ENCODE peak calls at places on chromosomes 5 and 9, in seven cellular contexts. S is HFF-Myc, O is fibroblast of mammary gland, R is colonic mucosa, K is PC-9, V is ascending aorta, N is AG10803. L is an unnamed sample.

GRCh38 chr5:168947212-168947868 is 353.6 kb downstream of the SLIT3 start:
- DNase-seq in R (peak), V (no peak), O (peak), K (peak), N (peak), S (no peak), L (no peak)

GRCh38 chr9:16252631-16253030 is 617.8 kb downstream of the BNC2 start:
- DNase-seq in R (no peak), V (no peak), N (no peak), K (no peak), S (peak), O (no peak), L (no peak)

GRCh38 chr5:146081685-146082084 is 23.7 kb downstream of the PLAC8L1 start:
- DNase-seq in N (peak), K (no peak), R (no peak), S (no peak), V (no peak), O (no peak), L (no peak)

GRCh38 chr5:106094128-106094726 is 1576.5 kb downstream of the EFNA5 start:
- DNase-seq in O (peak), K (peak), V (no peak), R (no peak), S (peak), N (peak), L (no peak)

GRCh38 chr5:176319827-176320554 is 41.6 kb downstream of the KIAA1191 start:
- DNase-seq in S (no peak), K (no peak), V (no peak), R (no peak), N (peak), O (peak), L (no peak)

GRCh38 chr5:102218159-102218558 is 77.9 kb downstream of the SLCO4C1 start:
- DNase-seq in S (no peak), K (no peak), N (no peak), R (peak), O (no peak), V (no peak), L (no peak)

GRCh38 chr5:179475211-179475840 is 75.0 kb upstream of the RUFY1 start:
- DNase-seq in S (no peak), K (no peak), N (no peak), R (no peak), V (peak), O (no peak), L (no peak)

GRCh38 chr5:130034872-130035271 is 130.6 kb downstream of the CHSY3 start:
- DNase-seq in N (peak), R (no peak), K (no peak), V (no peak), S (no peak), O (peak), L (no peak)

GRCh38 chr5:89936576-89936975 is 473.0 kb downstream of the CETN3 start:
- DNase-seq in S (no peak), O (peak), R (no peak), K (no peak), N (no peak), V (no peak), L (no peak)

GRCh38 chr9:89640391-89640790 is 35.6 kb downstream of the GADD45G start:
- DNase-seq in O (no peak), R (no peak), S (no peak), K (no peak), V (no peak), N (no peak), L (no peak)

GRCh38 chr5:71892641-71893340 is 173.7 kb downstream of the CARTPT start:
- DNase-seq in K (no peak), N (peak), R (no peak), V (no peak), S (no peak), O (peak), L (no peak)

GRCh38 chr5:178356459-178356872 is 123.9 kb upstream of the PHYKPL start:
- DNase-seq in O (no peak), R (no peak), V (no peak), N (no peak), S (no peak), K (no peak), L (no peak)

GRCh38 chr9:109381011-109381729 is 60.3 kb upstream of the EPB41L4B start:
- DNase-seq in R (no peak), O (peak), S (no peak), K (peak), V (no peak), N (no peak), L (no peak)

GRCh38 chr9:115144706-115145105 is 26.7 kb upstream of the TNC start:
- DNase-seq in O (peak), S (no peak), K (no peak), V (no peak), R (no peak), N (no peak), L (no peak)

GRCh38 chr5:131109540-131110255 is 55.4 kb downstream of the HINT1 start:
- DNase-seq in S (no peak), R (peak), O (peak), K (peak), V (no peak), N (peak), L (no peak)

GRCh38 chr9:128045876-128046275 is 21.2 kb downstream of the NAIF1 start:
- DNase-seq in V (no peak), R (no peak), O (no peak), K (no peak), S (no peak), N (no peak), L (no peak)

GRCh38 chr9:16150501-16150900 is 597.7 kb downstream of the CCDC171 start:
- DNase-seq in O (peak), N (no peak), V (no peak), S (no peak), R (no peak), K (no peak), L (no peak)

GRCh38 chr5:155941340-155941739 is 385.6 kb upstream of the SGCD start:
- DNase-seq in V (no peak), K (no peak), S (no peak), N (no peak), R (no peak), O (no peak), L (no peak)

GRCh38 chr5:114055318-114055788 is 306.5 kb upstream of the KCNN2 start:
- DNase-seq in S (no peak), O (peak), K (no peak), N (peak), V (no peak), R (peak), L (no peak)

GRCh38 chr5:107594253-107595045 is 76.3 kb downstream of the EFNA5 start:
- DNase-seq in V (no peak), K (no peak), R (peak), N (no peak), O (no peak), S (no peak), L (no peak)

GRCh38 chr9:78294290-78295176 is 2.4 kb upstream of the PSAT1 start:
- DNase-seq in V (no peak), N (no peak), S (no peak), K (no peak), O (no peak), R (no peak), L (no peak)

GRCh38 chr9:124507880-124508432 is 757 bp upstream of the NR5A1 start:
- DNase-seq in N (no peak), V (no peak), K (no peak), S (no peak), R (no peak), O (no peak), L (no peak)

GRCh38 chr5:141534492-141535213 is 45.8 kb downstream of the PCDHGC5 start:
- DNase-seq in N (no peak), K (no peak), V (no peak), R (no peak), O (no peak), S (no peak), L (no peak)

GRCh38 chr5:5421149-5421960 is 1.1 kb upstream of the ICE1 start:
- DNase-seq in V (no peak), O (no peak), S (no peak), R (peak), K (peak), N (peak), L (no peak)

GRCh38 chr9:30504502-30504905 is 1879.9 kb upstream of the ACO1 start:
- DNase-seq in S (no peak), N (no peak), R (no peak), V (no peak), O (no peak), K (no peak), L (no peak)

GRCh38 chr9:38141751-38142150 is 72.7 kb upstream of the SHB start:
- DNase-seq in R (no peak), N (peak), S (peak), V (no peak), K (no peak), O (peak), L (no peak)

GRCh38 chr5:64690417-64691151 is at the start of gene SHISAL2B:
- DNase-seq in N (peak), S (no peak), O (peak), V (no peak), R (no peak), K (no peak), L (no peak)

GRCh38 chr5:35003018-35003957 is 44.5 kb downstream of the AGXT2 start:
- DNase-seq in S (peak), N (peak), O (peak), V (no peak), R (peak), K (peak), L (peak)

GRCh38 chr5:61796773-61797172 is 464.7 kb downstream of the ZSWIM6 start:
- DNase-seq in N (no peak), S (no peak), O (no peak), V (no peak), R (no peak), K (no peak), L (no peak)

GRCh38 chr9:126451316-126451885 is 124.8 kb downstream of the MVB12B start:
- DNase-seq in N (no peak), K (no peak), V (no peak), R (no peak), S (no peak), O (no peak), L (no peak)

GRCh38 chr5:143384865-143385657 is 18.4 kb downstream of the NR3C1 start:
- DNase-seq in S (no peak), N (no peak), V (no peak), K (no peak), R (no peak), O (no peak), L (no peak)

GRCh38 chr9:20135119-20135697 is 346.4 kb upstream of the SLC24A2 start:
- DNase-seq in O (no peak), K (no peak), R (no peak), S (no peak), V (no peak), N (no peak), L (no peak)

GRCh38 chr9:137067860-137068538 is 2.4 kb downstream of the SAPCD2 start:
- DNase-seq in N (peak), S (no peak), K (peak), R (peak), V (no peak), O (peak), L (peak)
- H3K4me3 ChIP-seq in N (no peak), S (peak), K (no peak), R (no peak), V (no peak), O (no peak), L (no peak)

DNA sequence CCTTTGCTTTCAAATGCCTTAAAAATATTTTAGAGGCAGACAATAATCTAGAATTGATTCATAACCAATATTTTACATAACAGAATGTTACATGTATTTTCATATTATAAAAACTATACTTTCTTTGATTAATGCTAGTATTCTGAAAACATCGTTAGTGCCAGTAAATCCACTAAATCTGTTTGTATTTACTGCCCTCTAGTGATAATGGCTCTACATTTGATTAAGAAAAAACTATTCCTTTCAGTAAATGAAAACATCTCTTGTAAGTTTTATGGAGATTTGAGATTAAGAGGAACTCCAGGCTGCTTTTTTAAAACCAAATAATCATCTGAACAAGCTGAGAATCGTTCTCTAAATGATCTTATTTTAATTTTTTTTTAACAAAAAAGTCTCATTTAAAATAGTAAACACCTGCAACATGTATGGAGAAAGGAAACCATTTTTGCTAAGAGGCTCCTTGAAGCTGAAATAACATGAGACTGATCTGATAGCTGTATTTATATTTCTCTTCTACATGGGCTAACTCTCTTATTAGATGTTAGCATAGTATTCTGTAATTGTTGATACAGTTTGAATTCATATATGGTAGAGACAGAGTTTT is 424.7 kb downstream of the RAB3C start:
- DNase-seq in K (no peak), R (no peak), N (peak), V (no peak), S (no peak), O (peak), L (no peak)
- TF ChIP-seq CTCF in K (peak), R (no peak), N (peak), V (no peak), S (peak), O (peak), L (peak)

GRCh38 chr5:124743534-124744169 is 2.8 kb downstream of the ZNF608 start:
- DNase-seq in K (no peak), O (no peak), R (peak), V (no peak), N (no peak), S (no peak), L (no peak)
- H3K4me3 ChIP-seq in K (no peak), O (peak), R (peak), V (peak), N (peak), S (peak), L (peak)

GRCh38 chr5:66498791-66499207 is 97.4 kb upstream of the MAST4 start:
- DNase-seq in O (peak), K (no peak), N (peak), S (peak), V (no peak), R (no peak), L (no peak)

GRCh38 chr5:66494437-66494836 is 101.8 kb upstream of the MAST4 start:
- DNase-seq in N (no peak), R (no peak), V (no peak), K (no peak), S (no peak), O (no peak), L (no peak)
- TF ChIP-seq CTCF in N (no peak), R (no peak), V (no peak), K (no peak), S (peak), O (no peak), L (no peak)

DNA sequence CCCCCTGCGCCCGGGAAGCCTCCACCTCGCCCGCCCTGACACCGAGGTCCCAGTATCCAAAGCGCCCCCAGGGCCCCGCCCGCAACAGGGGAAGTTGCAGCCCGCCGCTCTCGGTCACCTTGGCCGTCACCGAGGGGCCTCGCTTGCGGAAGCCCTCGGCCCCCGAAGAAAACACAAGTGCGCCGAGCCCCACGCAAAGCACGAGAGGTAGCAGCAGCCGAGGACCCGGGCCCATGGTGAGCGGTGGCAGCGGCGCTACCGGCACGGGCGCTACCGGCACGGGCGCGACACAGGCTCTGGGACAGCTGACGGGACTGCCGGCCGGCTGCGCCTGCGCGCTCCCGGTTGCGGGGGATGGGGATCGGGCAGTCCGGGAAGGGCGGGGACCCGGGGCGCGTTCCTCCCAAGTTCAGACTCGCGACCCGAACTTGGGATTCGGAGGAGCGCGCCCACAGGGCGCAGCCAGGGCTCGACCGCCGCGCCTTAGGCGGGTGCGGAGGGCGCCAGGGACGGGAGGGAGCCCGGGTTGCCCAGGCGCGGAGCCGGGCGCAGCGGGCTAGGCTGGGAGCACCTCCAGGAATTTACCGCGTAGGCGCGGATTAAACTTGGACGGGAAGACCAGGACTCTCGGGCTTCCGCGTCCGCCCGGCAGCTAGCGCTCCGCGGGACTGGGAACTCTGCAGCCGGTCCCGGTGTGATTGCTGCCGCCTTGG is at the start of gene PPIC:
- DNase-seq in N (peak), V (peak), K (peak), O (peak), S (no peak), R (peak), L (peak)
- H3K4me3 ChIP-seq in N (peak), V (peak), K (peak), O (peak), S (peak), R (peak), L (peak)

DNA sequence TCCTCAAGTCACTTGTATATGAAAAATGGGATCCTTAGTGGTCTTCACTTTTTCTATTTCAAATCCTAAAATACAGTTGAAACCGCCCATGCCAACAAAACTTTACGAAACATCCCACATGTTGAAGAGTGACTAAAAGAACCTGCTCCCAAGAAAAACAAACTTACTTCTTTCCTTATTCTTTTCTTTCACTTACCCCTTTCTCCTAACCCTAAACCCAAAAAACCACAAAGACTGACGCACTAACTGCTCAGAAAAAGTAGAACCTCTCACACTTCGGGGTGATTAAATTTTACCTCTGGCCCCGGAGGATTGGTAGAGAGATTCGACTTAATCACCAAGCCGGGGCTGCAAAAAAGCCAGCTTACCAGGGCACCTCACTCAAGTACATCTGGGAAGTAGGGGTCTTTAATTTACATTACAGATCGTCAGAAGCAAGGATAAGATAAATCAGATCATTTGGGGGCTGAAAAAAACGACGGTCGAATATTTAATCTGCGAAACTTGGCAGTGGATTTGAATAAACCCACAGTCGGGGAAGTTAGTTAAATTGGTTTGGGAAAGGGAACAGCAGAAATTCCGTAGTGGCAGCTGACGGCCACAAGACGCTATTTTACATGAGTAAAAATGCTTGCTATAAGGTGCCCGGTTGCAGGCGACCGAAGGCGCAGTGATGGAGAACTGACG is 1.3 kb downstream of the CDO1 start:
- DNase-seq in S (no peak), V (no peak), K (no peak), N (no peak), R (no peak), O (peak), L (no peak)
- TF ChIP-seq CTCF in S (no peak), V (no peak), K (no peak), N (no peak), R (no peak), O (no peak), L (no peak)

GRCh38 chr5:126794157-126794828 is 17.4 kb downstream of the LMNB1 start:
- DNase-seq in K (no peak), S (no peak), R (no peak), N (no peak), V (no peak), O (no peak), L (no peak)

GRCh38 chr5:126793097-126793496 is 16.2 kb downstream of the LMNB1 start:
- DNase-seq in S (no peak), O (no peak), K (no peak), V (no peak), R (no peak), N (no peak), L (no peak)
- H3K4me3 ChIP-seq in S (no peak), O (no peak), K (no peak), V (no peak), R (no peak), N (no peak), L (no peak)

DNA sequence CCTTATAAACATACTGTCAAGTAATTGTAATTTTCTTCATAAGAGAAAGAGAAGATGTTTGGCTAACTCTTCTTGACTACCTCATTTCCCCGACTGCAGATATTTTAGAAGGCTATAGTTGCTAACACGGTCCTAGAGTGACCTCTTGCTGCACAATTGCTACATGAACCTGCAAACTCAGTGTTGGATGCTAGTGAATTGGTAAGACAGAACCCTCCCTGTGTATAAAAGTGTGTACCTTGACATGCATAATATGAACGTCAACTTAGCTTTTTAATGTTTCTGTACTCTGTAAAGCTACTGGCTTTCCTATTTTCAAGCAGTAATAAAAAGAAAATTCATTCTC is 46.7 kb upstream of the CER1 start:
- DNase-seq in S (no peak), O (peak), V (no peak), K (no peak), R (no peak), N (peak), L (no peak)
- TF ChIP-seq CTCF in S (peak), O (peak), V (no peak), K (no peak), R (no peak), N (peak), L (no peak)

GRCh38 chr9:91119679-91120078 is 242.0 kb downstream of the AUH start:
- DNase-seq in V (no peak), N (peak), S (no peak), K (no peak), O (peak), R (no peak), L (no peak)

GRCh38 chr9:91117959-91118651 is 243.6 kb downstream of the AUH start:
- DNase-seq in R (peak), N (peak), K (peak), S (peak), V (peak), O (peak), L (peak)

GRCh38 chr9:91120200-91120599 is 241.5 kb downstream of the AUH start:
- DNase-seq in R (no peak), O (no peak), S (no peak), V (no peak), K (no peak), N (no peak), L (no peak)

GRCh38 chr9:91117474-91117891 is 244.2 kb downstream of the AUH start:
- DNase-seq in K (no peak), R (no peak), V (no peak), N (no peak), O (no peak), S (no peak), L (no peak)

DNA sequence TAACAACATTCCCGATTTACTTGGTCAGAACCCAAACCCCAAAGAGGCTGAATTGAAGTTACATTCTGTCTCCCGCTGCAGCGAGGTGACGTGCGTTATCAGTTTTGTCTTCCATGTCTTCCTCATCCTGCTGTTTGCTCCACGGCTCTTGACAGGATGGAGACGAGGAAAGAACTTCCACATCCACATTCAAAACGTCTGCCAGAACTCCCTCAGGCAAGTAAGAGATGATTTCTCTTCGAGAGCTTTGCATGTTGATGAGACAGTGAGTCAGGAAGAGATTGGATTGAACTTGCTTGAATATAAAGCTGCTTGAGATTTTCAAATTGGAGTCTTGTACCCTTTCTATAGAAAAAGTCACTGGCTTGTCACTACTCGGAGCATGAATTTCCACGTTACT is 242.6 kb downstream of the AUH start:
- DNase-seq in N (peak), O (peak), R (no peak), S (no peak), V (no peak), K (no peak), L (no peak)
- H3K4me3 ChIP-seq in N (peak), O (no peak), R (no peak), S (no peak), V (peak), K (no peak), L (no peak)

L was measured in lung.